ENCODE peak calls at places on chromosomes 3 and 15, in five cellular contexts. R is ovary, U is heart left ventricle, V is uterus, M is HCT116. S is an unnamed sample.

GRCh38 chr3:43231276-43232000 is 54.9 kb upstream of the SNRK start:
- DNase-seq in R (no peak), M (no peak), V (no peak), U (no peak), S (no peak)

GRCh38 chr3:113783463-113783862 is 36.6 kb downstream of the ATP6V1A start:
- DNase-seq in U (no peak), V (no peak), R (no peak), M (no peak), S (no peak)

GRCh38 chr15:72340366-72340765 is 20.4 kb upstream of the CELF6 start:
- DNase-seq in V (no peak), R (no peak), U (no peak), M (no peak), S (no peak)

GRCh38 chr3:78178209-78178608 is 1138.3 kb downstream of the ROBO2 start:
- DNase-seq in V (no peak), U (no peak), M (no peak), R (no peak), S (no peak)

GRCh38 chr3:157493627-157494550 is 9.3 kb downstream of the VEPH1 start:
- DNase-seq in R (no peak), V (no peak), U (no peak), M (peak; percentile 44), S (no peak)

GRCh38 chr3:42402394-42403100 is 7.9 kb downstream of the LYZL4 start:
- DNase-seq in U (no peak), V (no peak), R (no peak), M (no peak), S (no peak)

GRCh38 chr3:176650478-176650877 is 546.8 kb downstream of the TBL1XR1 start:
- DNase-seq in R (no peak), U (no peak), M (no peak), V (no peak), S (no peak)

GRCh38 chr3:67765575-67765974 is 111.2 kb upstream of the SUCLG2 start:
- DNase-seq in R (no peak), M (no peak), U (no peak), V (no peak), S (no peak)

GRCh38 chr3:118987466-118987865 is 47.2 kb downstream of the IGSF11 start:
- DNase-seq in U (peak; percentile 57), V (no peak), M (no peak), R (peak; percentile 87), S (peak; percentile 90)

GRCh38 chr3:126955004-126955790 is 27.7 kb upstream of the PLXNA1 start:
- DNase-seq in R (peak; percentile 23), U (no peak), M (no peak), V (no peak), S (no peak)

GRCh38 chr3:102530443-102531195 is 95.8 kb downstream of the ZPLD1 start:
- DNase-seq in R (no peak), M (no peak), U (no peak), V (no peak), S (no peak)

GRCh38 chr3:184005981-184006507 is 11.6 kb downstream of the ABCC5 start:
- DNase-seq in U (peak; percentile 48), V (peak; percentile 19), R (peak; percentile 51), M (peak; percentile 78), S (peak; percentile 76)

GRCh38 chr3:11610700-11611099 is 33.0 kb downstream of the VGLL4 start:
- DNase-seq in U (no peak), V (no peak), M (no peak), R (no peak), S (no peak)

GRCh38 chr3:145243875-145244274 is 917.1 kb downstream of the PLOD2 start:
- DNase-seq in U (no peak), M (no peak), V (no peak), R (no peak), S (no peak)

GRCh38 chr3:99862208-99862607 is 44.5 kb downstream of the CMSS1 start:
- DNase-seq in R (no peak), V (no peak), U (no peak), M (no peak), S (no peak)

GRCh38 chr3:188881954-188882641 is 289.7 kb upstream of the TPRG1 start:
- DNase-seq in U (no peak), R (no peak), V (no peak), M (peak; percentile 79), S (no peak)

GRCh38 chr15:75213768-75214221 is 12.1 kb downstream of the C15orf39 start:
- DNase-seq in R (no peak), U (no peak), V (no peak), M (no peak), S (no peak)
- TF ChIP-seq POLR2A in R (no peak), U (no peak), V (no peak), M (no peak), S (no peak)

DNA sequence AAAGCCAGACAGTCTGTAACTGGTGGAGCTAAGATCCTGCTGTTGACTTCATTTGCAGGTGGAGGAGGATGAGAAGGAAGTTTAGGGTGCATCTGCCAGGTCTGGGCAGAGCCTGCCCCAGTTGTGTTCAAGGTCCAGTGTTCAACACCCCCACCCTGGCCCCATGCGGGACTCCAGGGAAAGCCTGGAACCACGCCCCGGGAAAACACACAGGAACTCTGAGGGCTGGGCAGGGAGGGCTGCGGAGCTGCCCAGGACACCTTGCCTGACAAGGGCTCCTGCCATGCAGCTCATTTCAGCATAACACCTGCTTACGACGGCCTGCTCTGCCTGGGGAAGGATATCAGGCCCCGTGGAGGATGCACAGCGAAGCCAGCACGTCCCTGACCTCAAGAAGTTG is 286.3 kb downstream of the XXYLT1 start:
- DNase-seq in R (no peak), M (no peak), U (no peak), V (no peak), S (no peak)
- H3K4me3 ChIP-seq in R (no peak overlapping the region), M (no peak overlapping the region), U (peak overlapping the region; percentile 28), V (no peak overlapping the region), S (no peak overlapping the region)

GRCh38 chr15:93063796-93064690 is 25.0 kb downstream of the RGMA start:
- DNase-seq in U (no peak), V (no peak), M (no peak), R (no peak), S (no peak)

GRCh38 chr15:93060336-93061248 is 28.4 kb downstream of the RGMA start:
- DNase-seq in R (peak; percentile 30), U (no peak), V (no peak), M (no peak), S (no peak)

GRCh38 chr15:93066103-93066725 is 22.8 kb downstream of the RGMA start:
- DNase-seq in R (no peak), U (no peak), V (no peak), M (no peak), S (no peak)

GRCh38 chr15:93065641-93066045 is 23.4 kb downstream of the RGMA start:
- DNase-seq in M (no peak), U (no peak), V (no peak), R (no peak), S (no peak)

GRCh38 chr15:93063292-93063671 is 25.7 kb downstream of the RGMA start:
- DNase-seq in M (no peak), U (no peak), R (no peak), V (no peak), S (no peak)
- H3K27ac ChIP-seq in M (no peak overlapping the region), U (no peak overlapping the region), R (no peak overlapping the region), V (peak overlapping the region; percentile 52), S (peak overlapping the region; percentile 59)

GRCh38 chr15:75347222-75348033 is 589 bp downstream of the NEIL1 start:
- DNase-seq in U (peak; percentile 73), M (peak; percentile 16), R (peak; percentile 78), V (peak; percentile 52), S (peak; percentile 73)

GRCh38 chr15:75346796-75347221 is at the start of gene NEIL1:
- DNase-seq in V (no peak), U (no peak), M (peak; percentile 59), R (peak; percentile 42), S (peak; percentile 32)

GRCh38 chr15:75348034-75348562 is 1.3 kb downstream of the NEIL1 start:
- DNase-seq in M (no peak), U (no peak), R (peak; percentile 66), V (no peak), S (no peak)

GRCh38 chr15:75349851-75350588 is 3.2 kb downstream of the NEIL1 start:
- DNase-seq in M (no peak), R (peak; percentile 31), U (no peak), V (no peak), S (peak; percentile 28)

GRCh38 chr15:75348563-75349350 is 1.9 kb downstream of the NEIL1 start:
- DNase-seq in U (no peak), R (peak; percentile 64), V (no peak), M (no peak), S (peak; percentile 45)
- TF ChIP-seq POLR2A in U (no peak), R (no peak), V (no peak), M (no peak), S (peak; percentile 29)

DNA sequence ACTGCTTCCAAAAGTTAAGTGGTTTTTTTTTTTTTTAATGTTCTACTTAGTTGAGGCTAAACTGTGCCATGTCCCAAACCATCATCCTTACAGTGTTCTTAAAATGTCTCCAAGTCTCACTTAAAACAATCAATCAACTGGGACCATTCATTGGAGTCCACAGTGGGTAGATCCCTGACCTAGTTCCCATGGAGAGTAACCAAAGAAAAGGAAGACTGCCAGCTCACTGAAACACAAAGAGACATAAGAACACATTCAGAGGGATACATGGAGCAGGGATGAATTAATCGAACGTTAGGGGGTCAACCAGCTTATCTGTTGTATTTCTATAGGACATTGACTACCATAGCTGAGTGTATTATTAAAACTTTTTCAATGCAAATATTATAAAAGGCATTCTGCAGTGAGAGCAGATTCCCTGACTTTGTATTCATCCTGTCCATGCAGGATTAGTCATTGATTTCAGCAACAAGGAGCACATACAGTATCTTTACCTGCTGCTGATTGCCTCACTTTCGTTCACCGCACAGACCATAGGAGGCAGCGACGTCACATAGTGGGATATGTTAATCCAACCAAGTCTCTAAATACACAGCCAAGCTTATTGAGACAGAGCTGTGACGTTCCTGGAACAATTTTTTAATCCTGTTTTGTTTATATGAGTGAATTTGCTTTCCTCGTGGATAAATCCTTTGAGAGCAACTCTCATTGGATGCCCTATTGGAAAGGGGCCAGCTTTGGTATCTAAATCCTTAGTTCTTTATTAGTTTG is 365.0 kb upstream of the RBMS3 start:
- DNase-seq in R (no peak), V (no peak), M (peak; percentile 26), U (peak; percentile 6), S (no peak)
- H3K4me3 ChIP-seq in R (peak overlapping the region; percentile 9), V (no peak overlapping the region), M (no peak overlapping the region), U (peak overlapping the region; percentile 35), S (no peak overlapping the region)

S was measured in body of pancreas.